ENCODE peak calls at places on chromosome 5, in four cellular contexts. W is K562, A is HepG2, E is breast epithelium. B is an unnamed sample.

GRCh38 chr5:109964136-109964535 is 274.4 kb downstream of the MAN2A1 start:
- DNase-seq in W (no peak), E (no peak), A (no peak), B (no peak)

GRCh38 chr5:120088831-120089230 is 375.3 kb upstream of the PRR16 start:
- DNase-seq in W (no peak), E (no peak), A (no peak), B (no peak)

GRCh38 chr5:177124486-177124991 is 9.0 kb upstream of the NSD1 start:
- DNase-seq in W (peak), A (no peak), E (no peak), B (peak)

GRCh38 chr5:92237896-92238295 is 854.8 kb upstream of the ARRDC3 start:
- DNase-seq in W (no peak), E (no peak), A (no peak), B (no peak)

GRCh38 chr5:146947181-146947941 is 68.8 kb upstream of the PPP2R2B start:
- DNase-seq in A (no peak), W (peak), E (no peak), B (no peak)

GRCh38 chr5:14193496-14193895 is 50.4 kb downstream of the TRIO start:
- DNase-seq in E (no peak), A (no peak), W (no peak), B (no peak)

GRCh38 chr5:54861212-54861894 is 124.0 kb downstream of the ESM1 start:
- DNase-seq in A (no peak), W (no peak), E (no peak), B (no peak)

GRCh38 chr5:106759581-106759980 is 911.2 kb downstream of the EFNA5 start:
- DNase-seq in E (no peak), A (no peak), W (no peak), B (no peak)

GRCh38 chr5:153896701-153897100 is 142.0 kb downstream of the FAM114A2 start:
- DNase-seq in E (no peak), W (no peak), A (no peak), B (no peak)

GRCh38 chr5:138986186-138986775 is 111.1 kb upstream of the LRRTM2 start:
- DNase-seq in E (no peak), A (no peak), W (no peak), B (no peak)

GRCh38 chr5:122464191-122464590 is 152.2 kb downstream of the SNCAIP start:
- DNase-seq in W (no peak), E (no peak), A (no peak), B (no peak)

GRCh38 chr5:124639095-124639665 is 107.3 kb downstream of the ZNF608 start:
- DNase-seq in E (no peak), W (no peak), A (no peak), B (no peak)

GRCh38 chr5:77426670-77427069 is 65.4 kb downstream of the WDR41 start:
- DNase-seq in A (peak), W (no peak), E (no peak), B (no peak)

GRCh38 chr5:41270423-41271251 is 57.3 kb upstream of the C6 start:
- DNase-seq in W (no peak), E (no peak), A (peak), B (no peak)

GRCh38 chr5:160520609-160521391 is 99.1 kb downstream of the PTTG1 start:
- DNase-seq in A (no peak), E (no peak), W (no peak), B (no peak)

GRCh38 chr5:154071799-154072781 is 33.3 kb downstream of the MFAP3 start:
- DNase-seq in W (peak), E (peak), A (peak), B (peak)

GRCh38 chr5:115098041-115098702 is 71.5 kb downstream of the TRIM36 start:
- DNase-seq in E (no peak), W (peak), A (peak), B (no peak)

GRCh38 chr5:141605523-141606277 is 13.1 kb downstream of the DIAPH1 start:
- DNase-seq in A (no peak), E (peak), W (peak), B (peak)

GRCh38 chr5:68522863-68523262 is 307.3 kb downstream of the PIK3R1 start:
- DNase-seq in W (no peak), E (no peak), A (no peak), B (no peak)

GRCh38 chr5:139577689-139578347 is 16.7 kb downstream of the UBE2D2 start:
- DNase-seq in E (no peak), W (no peak), A (no peak), B (no peak)

GRCh38 chr5:42842860-42843641 is 31.4 kb upstream of the SELENOP start:
- DNase-seq in E (no peak), A (no peak), W (no peak), B (no peak)

GRCh38 chr5:52915176-52915875 is 73.8 kb upstream of the ITGA2 start:
- DNase-seq in E (no peak), A (peak), W (peak), B (no peak)

GRCh38 chr5:112492291-112492690 is 73.2 kb upstream of the EPB41L4A start:
- DNase-seq in E (no peak), A (peak), W (peak), B (no peak)

GRCh38 chr5:81779125-81779934 is 28.4 kb upstream of the SSBP2 start:
- DNase-seq in W (no peak), A (no peak), E (peak), B (peak)

GRCh38 chr5:151239237-151239861 is 13.6 kb upstream of the GM2A start:
- DNase-seq in E (peak), A (peak), W (peak), B (peak)

GRCh38 chr5:112951124-112951702 is 25.4 kb upstream of the DCP2 start:
- DNase-seq in E (no peak), W (no peak), A (no peak), B (no peak)

GRCh38 chr5:108028411-108028810 is 353.5 kb downstream of the FBXL17 start:
- DNase-seq in A (no peak), E (no peak), W (no peak), B (no peak)

GRCh38 chr5:88984040-88984439 is 101.1 kb upstream of the MEF2C start:
- DNase-seq in A (peak), W (no peak), E (no peak), B (no peak)

GRCh38 chr5:127754259-127754658 is 51.1 kb downstream of the CCDC192 start:
- DNase-seq in W (no peak), E (no peak), A (no peak), B (no peak)

GRCh38 chr5:69305512-69305911 is 27.1 kb downstream of the CCDC125 start:
- DNase-seq in A (no peak), E (no peak), W (no peak), B (no peak)

GRCh38 chr5:103021310-103021709 is 98.6 kb downstream of the GIN1 start:
- DNase-seq in W (no peak), E (no peak), A (no peak), B (no peak)

GRCh38 chr5:137234973-137235943 is 263.9 kb downstream of the SPOCK1 start:
- DNase-seq in A (no peak), W (no peak), E (no peak), B (no peak)

GRCh38 chr5:110517396-110517795 is 209.1 kb downstream of the TMEM232 start:
- DNase-seq in E (no peak), W (no peak), A (no peak), B (no peak)

GRCh38 chr5:5025774-5026406 is 114.2 kb upstream of the ADAMTS16 start:
- DNase-seq in A (peak), W (no peak), E (no peak), B (no peak)

GRCh38 chr5:9094582-9094981 is 451.3 kb downstream of the SEMA5A start:
- DNase-seq in W (no peak), E (no peak), A (no peak), B (no peak)

GRCh38 chr5:131431794-131432193 is 167.9 kb downstream of the CDC42SE2 start:
- DNase-seq in A (no peak), W (no peak), E (no peak), B (no peak)

GRCh38 chr5:163914911-163915310 is 409.5 kb downstream of the MAT2B start:
- DNase-seq in E (no peak), A (no peak), W (no peak), B (peak)

GRCh38 chr5:140202610-140203009 is 27.6 kb downstream of the CYSTM1 start:
- DNase-seq in A (no peak), W (no peak), E (no peak), B (no peak)

GRCh38 chr5:151151793-151152192 is 5.8 kb downstream of the ANXA6 start:
- DNase-seq in A (no peak), E (no peak), W (no peak), B (no peak)

GRCh38 chr5:50300878-50301277 is 140.2 kb downstream of the EMB start:
- DNase-seq in E (no peak), A (no peak), W (no peak), B (no peak)
- H3K4me3 ChIP-seq in E (no peak), A (no peak), W (no peak), B (no peak)

DNA sequence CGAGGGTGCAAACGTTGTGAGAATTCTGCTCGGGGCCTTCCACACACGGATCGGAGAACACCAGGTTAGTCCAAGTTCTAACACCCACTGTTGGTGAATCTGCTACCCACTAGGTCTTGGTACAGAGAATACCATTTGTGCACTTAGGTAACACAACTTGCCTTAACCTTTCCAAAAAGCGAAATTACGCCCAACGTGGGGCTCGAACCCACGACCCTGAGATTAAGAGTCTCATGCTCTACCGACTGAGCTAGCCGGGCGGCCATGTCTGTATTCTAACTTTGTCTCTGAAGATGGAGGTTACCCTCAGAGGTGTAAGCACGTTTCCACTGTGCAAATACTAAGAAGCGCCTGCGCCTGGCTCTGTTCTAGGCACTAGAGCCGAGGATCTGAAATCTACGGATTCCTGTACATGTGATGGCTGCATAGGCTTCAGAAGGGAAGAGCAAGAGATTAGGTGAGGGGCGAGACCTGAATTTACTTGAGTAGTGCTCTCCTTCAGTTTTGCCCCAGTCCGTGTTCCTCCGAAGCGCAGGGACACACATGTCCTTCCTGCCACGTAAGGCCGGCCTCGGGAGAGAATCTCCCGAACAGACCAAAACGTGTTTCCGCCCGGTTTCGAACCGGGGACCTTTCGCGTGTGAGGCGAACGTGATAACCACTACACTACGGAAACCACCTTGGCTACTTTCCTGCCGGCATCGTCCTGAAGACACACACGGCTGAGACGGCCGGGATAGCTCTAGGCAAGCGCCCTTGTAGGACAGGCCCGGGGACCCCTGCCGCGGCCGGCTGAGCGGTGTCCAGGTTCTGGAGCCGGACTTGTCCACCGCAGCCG is 1.1 kb upstream of the TRIM41 start:
- DNase-seq in W (no peak), E (peak), A (peak), B (peak)
- TF ChIP-seq POLR2A in W (peak), E (no peak), A (no peak), B (no peak)

DNA sequence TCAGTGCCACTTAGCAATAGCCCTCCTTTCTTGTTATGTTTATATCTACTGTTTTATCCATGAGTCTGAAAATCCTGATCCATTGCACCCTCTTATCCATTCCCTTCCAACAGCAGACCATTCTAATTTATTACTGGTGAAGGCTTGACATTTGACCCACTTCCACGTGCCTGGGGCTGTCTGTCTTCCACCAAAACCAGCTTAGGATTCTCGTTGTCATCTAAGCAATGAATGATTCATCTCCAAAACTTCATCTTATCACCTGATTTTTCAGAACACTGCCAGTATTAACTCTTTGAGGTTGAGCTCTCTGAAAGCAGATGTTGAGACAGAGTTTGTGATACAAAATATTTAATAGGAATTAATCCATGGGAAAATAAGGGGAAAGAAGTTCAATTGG is 277.8 kb upstream of the FBXL7 start:
- DNase-seq in A (no peak), W (no peak), E (no peak), B (no peak)
- TF ChIP-seq POLR2AphosphoS5 in A (no peak), W (no peak), E (no peak), B (no peak)

GRCh38 chr5:134113572-134113907 is 941 bp upstream of the TCF7 start:
- DNase-seq in A (no peak), W (no peak), E (no peak), B (no peak)

GRCh38 chr5:134111741-134112647 is 2.5 kb upstream of the TCF7 start:
- DNase-seq in A (no peak), E (no peak), W (peak), B (no peak)

GRCh38 chr5:134113908-134114875 is at the start of gene TCF7:
- DNase-seq in W (peak), E (peak), A (peak), B (peak)

GRCh38 chr5:134114886-134115805 is 665 bp downstream of the TCF7 start:
- DNase-seq in A (peak), W (peak), E (no peak), B (peak)

GRCh38 chr5:134112726-134113571 is 1.5 kb upstream of the TCF7 start:
- DNase-seq in E (no peak), W (no peak), A (no peak), B (no peak)
- H3K4me3 ChIP-seq in E (peak), W (no peak), A (no peak), B (peak)

DNA sequence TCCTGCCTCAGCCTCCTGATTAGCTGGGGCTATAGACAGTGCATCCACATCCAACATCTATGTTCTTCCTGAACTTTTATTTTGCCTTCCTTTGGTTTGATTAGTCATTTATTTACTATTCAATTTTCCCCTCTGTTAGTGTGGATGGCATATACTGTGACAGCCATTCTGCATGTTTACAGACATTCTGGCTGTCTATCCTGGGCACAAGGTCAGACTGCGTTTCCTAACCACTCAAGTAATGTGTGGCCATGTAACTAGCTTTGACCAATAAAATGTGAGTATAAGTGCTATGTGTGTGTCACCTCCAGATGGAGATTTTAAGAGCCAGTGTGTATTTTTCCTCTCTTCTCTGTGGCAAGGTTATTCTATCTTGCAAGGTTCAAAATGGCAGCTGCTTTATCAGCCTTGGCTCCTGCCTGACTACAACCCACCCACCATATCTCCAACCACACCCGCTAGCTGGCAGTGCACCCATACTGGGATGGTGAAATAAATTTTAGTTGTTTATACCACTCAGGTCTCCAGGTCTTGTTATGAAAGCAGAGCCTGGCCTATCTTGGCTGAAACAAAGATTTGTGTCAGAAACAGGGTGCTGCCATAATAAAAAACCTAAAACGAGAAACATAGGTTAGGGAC is 32.2 kb downstream of the PDE6A start:
- DNase-seq in E (no peak), W (no peak), A (no peak), B (no peak)
- TF ChIP-seq POLR2A in E (no peak), W (no peak), A (no peak), B (no peak)

DNA sequence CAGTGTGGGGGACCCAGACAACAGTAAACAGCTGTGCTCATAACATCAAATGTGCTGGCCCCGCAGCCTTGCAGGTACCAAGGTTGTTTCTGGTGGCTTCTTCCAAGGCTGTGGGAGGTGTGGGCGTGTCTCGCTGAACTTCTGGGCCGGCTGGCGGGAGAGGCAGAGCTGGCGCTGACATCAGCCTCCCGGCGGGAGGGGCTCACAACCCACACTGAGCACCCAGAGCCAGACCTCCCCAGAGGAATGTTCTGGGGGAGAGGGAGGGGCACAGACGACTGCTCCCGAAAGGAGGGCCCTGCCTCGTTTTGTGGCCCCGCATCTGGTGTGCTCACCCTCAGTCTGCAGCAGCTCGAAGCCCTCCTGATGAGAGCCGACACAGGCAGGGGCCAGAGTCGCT is 6.9 kb upstream of the SLC12A7 start:
- DNase-seq in E (no peak), W (peak), A (no peak), B (no peak)
- TF ChIP-seq POLR2AphosphoS5 in E (no peak), W (no peak), A (no peak), B (no peak)